ENCODE peak calls at places on chromosomes 3 and 15, in seven cellular contexts. V, L, W, E, B, P and Y are unnamed samples.

GRCh38 chr3:110293660-110294059 is 778.0 kb upstream of the NECTIN3 start:
- DNase-seq in B (no peak), W (no peak), E (no peak), P (no peak), L (peak), V (no peak), Y (no peak)

GRCh38 chr3:155282416-155283091 is 10.9 kb downstream of the STRIT1 start:
- DNase-seq in E (no peak), P (no peak), V (no peak), B (no peak), L (peak), W (no peak), Y (no peak)

GRCh38 chr3:176167272-176167671 is 1030.0 kb downstream of the TBL1XR1 start:
- DNase-seq in V (no peak), E (no peak), W (no peak), L (no peak), P (no peak), B (no peak), Y (no peak)

GRCh38 chr15:63420333-63420741 is 38.7 kb upstream of the CA12 start:
- DNase-seq in B (no peak), P (no peak), E (no peak), L (no peak), W (no peak), V (peak), Y (no peak)

GRCh38 chr3:100033184-100033583 is 81.1 kb downstream of the FILIP1L start:
- DNase-seq in E (no peak), P (no peak), L (no peak), B (no peak), V (peak), W (no peak), Y (no peak)

GRCh38 chr15:63502137-63502801 is 2.1 kb upstream of the USP3 start:
- DNase-seq in B (no peak), L (peak), V (no peak), W (no peak), P (no peak), E (no peak), Y (no peak)

GRCh38 chr3:78757734-78758133 is 1010.1 kb downstream of the ROBO1 start:
- DNase-seq in W (no peak), E (no peak), P (no peak), B (no peak), L (no peak), V (no peak), Y (no peak)

GRCh38 chr3:177162742-177163141 is 34.5 kb downstream of the TBL1XR1 start:
- DNase-seq in L (no peak), V (no peak), P (no peak), B (no peak), E (no peak), W (no peak), Y (no peak)

GRCh38 chr15:80019168-80019745 is 40.2 kb upstream of the ZFAND6 start:
- DNase-seq in E (no peak), V (no peak), B (no peak), L (no peak), P (no peak), W (no peak), Y (no peak)

GRCh38 chr15:86615411-86615810 is 535.7 kb downstream of the AGBL1 start:
- DNase-seq in E (no peak), W (no peak), P (no peak), V (no peak), L (no peak), B (no peak), Y (no peak)

GRCh38 chr3:140748903-140749302 is 71.0 kb downstream of the TRIM42 start:
- DNase-seq in L (no peak), P (no peak), E (no peak), V (no peak), B (no peak), W (no peak), Y (no peak)

GRCh38 chr3:41693799-41694198 is 268.1 kb downstream of the ULK4 start:
- DNase-seq in W (no peak), P (peak), E (no peak), B (no peak), V (no peak), L (no peak), Y (no peak)

GRCh38 chr15:61764981-61765380 is 295.3 kb downstream of the VPS13C start:
- DNase-seq in L (no peak), E (no peak), P (no peak), W (no peak), V (no peak), B (no peak), Y (no peak)

GRCh38 chr3:120795017-120795648 is 52.6 kb downstream of the GTF2E1 start:
- DNase-seq in W (peak), E (peak), P (peak), L (peak), V (peak), B (peak), Y (peak)

GRCh38 chr15:52778457-52778856 is 11.7 kb downstream of the ONECUT1 start:
- DNase-seq in L (no peak), V (no peak), E (no peak), P (no peak), W (no peak), B (no peak), Y (no peak)

GRCh38 chr15:50884583-50884982 is 23.9 kb upstream of the AP4E1 start:
- DNase-seq in P (no peak), B (no peak), E (no peak), W (no peak), V (peak), L (peak), Y (peak)

GRCh38 chr3:125052671-125053303 is 3.0 kb downstream of the HEG1 start:
- DNase-seq in L (peak), P (peak), V (peak), E (no peak), B (no peak), W (no peak), Y (peak)

GRCh38 chr3:78957456-78957855 is 810.3 kb downstream of the ROBO1 start:
- DNase-seq in E (no peak), V (no peak), L (no peak), B (no peak), P (no peak), W (no peak), Y (no peak)

GRCh38 chr15:25892126-25892525 is 29.0 kb upstream of the ATP10A start:
- DNase-seq in V (no peak), P (no peak), B (no peak), W (no peak), E (no peak), L (no peak), Y (peak)

GRCh38 chr15:95932676-95933075 is 397.8 kb upstream of the NR2F2 start:
- DNase-seq in E (no peak), B (no peak), P (no peak), V (peak), W (no peak), L (peak), Y (no peak)

GRCh38 chr3:45548724-45549123 is 45.8 kb upstream of the LIMD1 start:
- DNase-seq in V (no peak), B (no peak), E (no peak), L (no peak), W (no peak), P (no peak), Y (no peak)

GRCh38 chr3:120554727-120555660 is 41.1 kb upstream of the NDUFB4 start:
- DNase-seq in L (no peak), E (no peak), W (no peak), B (no peak), V (no peak), P (no peak), Y (no peak)

GRCh38 chr15:60479711-60480110 is 769 bp upstream of the ICE2 start:
- DNase-seq in W (no peak), V (no peak), P (no peak), B (no peak), L (no peak), E (peak), Y (no peak)

GRCh38 chr15:81394609-81395008 is 20.6 kb upstream of the TMC3 start:
- DNase-seq in E (no peak), B (no peak), P (no peak), L (no peak), V (no peak), W (no peak), Y (no peak)

GRCh38 chr3:160876568-160877100 is 120.6 kb downstream of the PPM1L start:
- DNase-seq in V (no peak), P (no peak), W (no peak), B (no peak), L (no peak), E (no peak), Y (no peak)

GRCh38 chr15:68554716-68555347 is 24.0 kb upstream of the CORO2B start:
- DNase-seq in P (no peak), V (no peak), W (no peak), L (no peak), E (no peak), B (no peak), Y (no peak)

GRCh38 chr3:73774645-73775044 is 149.9 kb upstream of the PDZRN3 start:
- DNase-seq in V (no peak), E (no peak), W (no peak), B (no peak), L (no peak), P (no peak), Y (no peak)

GRCh38 chr15:22877607-22878006 is 39.1 kb downstream of the NIPA2 start:
- DNase-seq in V (no peak), P (no peak), W (no peak), E (no peak), B (no peak), L (no peak), Y (no peak)

GRCh38 chr3:13088020-13089006 is 15.1 kb upstream of the IQSEC1 start:
- DNase-seq in E (no peak), W (no peak), P (no peak), V (peak), B (no peak), L (no peak), Y (no peak)

GRCh38 chr3:95752199-95752598 is 1062.2 kb upstream of the EPHA6 start:
- DNase-seq in P (no peak), V (no peak), L (no peak), E (no peak), W (no peak), B (no peak), Y (no peak)

GRCh38 chr15:90227816-90228772 is 5.6 kb downstream of the CIB1 start:
- DNase-seq in E (no peak), L (no peak), B (no peak), P (no peak), W (no peak), V (no peak), Y (no peak)